ENCODE peak calls at places on chromosomes 6 and 20, in six cellular contexts. One of them, this sample, is unnamed.

GRCh38 chr20:50286609-50287008 is 96.0 kb downstream of the CEBPB start:
- DNase-seq in LoVo: no peak
- DNase-seq in OCI-LY7: peak; percentile 41
- DNase-seq in small intestine: no peak
- DNase-seq in stimulated activated effector memory CD8-positive, alpha-beta T cell treated with anti-CD3 and anti-CD28 coated beads, Interleukin-12 subunit alpha, Interleukin-12 subunit beta, amount 100 ng/mL, for 72 hours: no peak
- DNase-seq in EH: peak; percentile 97
- DNase-seq in this sample: peak; percentile 32

GRCh38 chr6:168007592-168008338 is 10.3 kb downstream of the KIF25 start:
- DNase-seq in stimulated activated effector memory CD8-positive, alpha-beta T cell treated with anti-CD3 and anti-CD28 coated beads, Interleukin-12 subunit alpha, Interleukin-12 subunit beta, amount 100 ng/mL, for 72 hours: no peak
- DNase-seq in OCI-LY7: no peak
- DNase-seq in small intestine: no peak
- DNase-seq in EH: peak; percentile 98
- DNase-seq in LoVo: peak; percentile 91
- DNase-seq in this sample: no peak

GRCh38 chr6:65199121-65199520 is 507.9 kb downstream of the EYS start:
- DNase-seq in LoVo: no peak
- DNase-seq in stimulated activated effector memory CD8-positive, alpha-beta T cell treated with anti-CD3 and anti-CD28 coated beads, Interleukin-12 subunit alpha, Interleukin-12 subunit beta, amount 100 ng/mL, for 72 hours: no peak
- DNase-seq in OCI-LY7: no peak
- DNase-seq in EH: no peak
- DNase-seq in small intestine: no peak
- DNase-seq in this sample: no peak

GRCh38 chr20:62743777-62744317 is 35.2 kb downstream of the NTSR1 start:
- DNase-seq in small intestine: no peak
- DNase-seq in stimulated activated effector memory CD8-positive, alpha-beta T cell treated with anti-CD3 and anti-CD28 coated beads, Interleukin-12 subunit alpha, Interleukin-12 subunit beta, amount 100 ng/mL, for 72 hours: no peak
- DNase-seq in LoVo: no peak
- DNase-seq in EH: no peak
- DNase-seq in OCI-LY7: no peak
- DNase-seq in this sample: no peak

GRCh38 chr20:23565503-23566056 is 2.7 kb downstream of the CST9L start:
- DNase-seq in EH: no peak
- DNase-seq in LoVo: no peak
- DNase-seq in small intestine: no peak
- DNase-seq in OCI-LY7: no peak
- DNase-seq in stimulated activated effector memory CD8-positive, alpha-beta T cell treated with anti-CD3 and anti-CD28 coated beads, Interleukin-12 subunit alpha, Interleukin-12 subunit beta, amount 100 ng/mL, for 72 hours: no peak
- DNase-seq in this sample: no peak

GRCh38 chr6:3348821-3349220 is 90.1 kb downstream of the PSMG4 start:
- DNase-seq in small intestine: no peak
- DNase-seq in EH: no peak
- DNase-seq in OCI-LY7: no peak
- DNase-seq in stimulated activated effector memory CD8-positive, alpha-beta T cell treated with anti-CD3 and anti-CD28 coated beads, Interleukin-12 subunit alpha, Interleukin-12 subunit beta, amount 100 ng/mL, for 72 hours: no peak
- DNase-seq in LoVo: no peak
- DNase-seq in this sample: no peak

GRCh38 chr6:12504325-12504966 is 212.1 kb upstream of the PHACTR1 start:
- DNase-seq in OCI-LY7: peak; percentile 40
- DNase-seq in small intestine: peak; percentile 43
- DNase-seq in LoVo: no peak
- DNase-seq in stimulated activated effector memory CD8-positive, alpha-beta T cell treated with anti-CD3 and anti-CD28 coated beads, Interleukin-12 subunit alpha, Interleukin-12 subunit beta, amount 100 ng/mL, for 72 hours: no peak
- DNase-seq in EH: peak; percentile 32
- DNase-seq in this sample: peak; percentile 66

GRCh38 chr20:47175501-47175900 is 181.0 kb downstream of the ZMYND8 start:
- DNase-seq in OCI-LY7: no peak
- DNase-seq in small intestine: no peak
- DNase-seq in LoVo: no peak
- DNase-seq in EH: no peak
- DNase-seq in stimulated activated effector memory CD8-positive, alpha-beta T cell treated with anti-CD3 and anti-CD28 coated beads, Interleukin-12 subunit alpha, Interleukin-12 subunit beta, amount 100 ng/mL, for 72 hours: no peak
- DNase-seq in this sample: no peak

GRCh38 chr6:51842487-51843469 is 244.6 kb downstream of the PKHD1 start:
- DNase-seq in stimulated activated effector memory CD8-positive, alpha-beta T cell treated with anti-CD3 and anti-CD28 coated beads, Interleukin-12 subunit alpha, Interleukin-12 subunit beta, amount 100 ng/mL, for 72 hours: no peak
- DNase-seq in small intestine: no peak
- DNase-seq in EH: no peak
- DNase-seq in LoVo: no peak
- DNase-seq in OCI-LY7: no peak
- DNase-seq in this sample: no peak

GRCh38 chr20:43731469-43731868 is 4.7 kb upstream of the GTSF1L start:
- DNase-seq in OCI-LY7: no peak
- DNase-seq in LoVo: no peak
- DNase-seq in stimulated activated effector memory CD8-positive, alpha-beta T cell treated with anti-CD3 and anti-CD28 coated beads, Interleukin-12 subunit alpha, Interleukin-12 subunit beta, amount 100 ng/mL, for 72 hours: no peak
- DNase-seq in EH: peak; percentile 69
- DNase-seq in small intestine: no peak
- DNase-seq in this sample: no peak

GRCh38 chr6:90219168-90219985 is 77.3 kb downstream of the BACH2 start:
- DNase-seq in stimulated activated effector memory CD8-positive, alpha-beta T cell treated with anti-CD3 and anti-CD28 coated beads, Interleukin-12 subunit alpha, Interleukin-12 subunit beta, amount 100 ng/mL, for 72 hours: peak; percentile 38
- DNase-seq in EH: peak; percentile 69
- DNase-seq in OCI-LY7: no peak
- DNase-seq in LoVo: no peak
- DNase-seq in small intestine: peak; percentile 20
- DNase-seq in this sample: peak; percentile 27

GRCh38 chr20:37386505-37387201 is 40.7 kb downstream of the SRC start:
- DNase-seq in LoVo: no peak
- DNase-seq in stimulated activated effector memory CD8-positive, alpha-beta T cell treated with anti-CD3 and anti-CD28 coated beads, Interleukin-12 subunit alpha, Interleukin-12 subunit beta, amount 100 ng/mL, for 72 hours: no peak
- DNase-seq in OCI-LY7: no peak
- DNase-seq in small intestine: no peak
- DNase-seq in EH: no peak
- DNase-seq in this sample: no peak

GRCh38 chr6:165825416-165825815 is 162.4 kb upstream of the PDE10A start:
- DNase-seq in EH: no peak
- DNase-seq in small intestine: no peak
- DNase-seq in stimulated activated effector memory CD8-positive, alpha-beta T cell treated with anti-CD3 and anti-CD28 coated beads, Interleukin-12 subunit alpha, Interleukin-12 subunit beta, amount 100 ng/mL, for 72 hours: no peak
- DNase-seq in LoVo: no peak
- DNase-seq in OCI-LY7: no peak
- DNase-seq in this sample: no peak

GRCh38 chr6:87251225-87251624 is 71.2 kb upstream of the SMIM8 start:
- DNase-seq in small intestine: no peak
- DNase-seq in stimulated activated effector memory CD8-positive, alpha-beta T cell treated with anti-CD3 and anti-CD28 coated beads, Interleukin-12 subunit alpha, Interleukin-12 subunit beta, amount 100 ng/mL, for 72 hours: no peak
- DNase-seq in OCI-LY7: no peak
- DNase-seq in EH: no peak
- DNase-seq in LoVo: no peak
- DNase-seq in this sample: no peak

GRCh38 chr20:23441850-23442313 is 2.4 kb downstream of the CSTL1 start:
- DNase-seq in small intestine: peak; percentile 55
- DNase-seq in OCI-LY7: peak; percentile 74
- DNase-seq in stimulated activated effector memory CD8-positive, alpha-beta T cell treated with anti-CD3 and anti-CD28 coated beads, Interleukin-12 subunit alpha, Interleukin-12 subunit beta, amount 100 ng/mL, for 72 hours: peak; percentile 80
- DNase-seq in LoVo: peak; percentile 53
- DNase-seq in EH: peak; percentile 79
- DNase-seq in this sample: peak; percentile 86

GRCh38 chr6:129601323-129601722 is 108.7 kb downstream of the ARHGAP18 start:
- DNase-seq in LoVo: no peak
- DNase-seq in EH: no peak
- DNase-seq in OCI-LY7: no peak
- DNase-seq in stimulated activated effector memory CD8-positive, alpha-beta T cell treated with anti-CD3 and anti-CD28 coated beads, Interleukin-12 subunit alpha, Interleukin-12 subunit beta, amount 100 ng/mL, for 72 hours: no peak
- DNase-seq in small intestine: no peak
- DNase-seq in this sample: no peak

GRCh38 chr6:57222684-57223077 is 574 bp upstream of the RAB23 start:
- DNase-seq in stimulated activated effector memory CD8-positive, alpha-beta T cell treated with anti-CD3 and anti-CD28 coated beads, Interleukin-12 subunit alpha, Interleukin-12 subunit beta, amount 100 ng/mL, for 72 hours: no peak
- DNase-seq in LoVo: no peak
- DNase-seq in EH: no peak
- DNase-seq in OCI-LY7: no peak
- DNase-seq in small intestine: peak; percentile 10
- DNase-seq in this sample: no peak

GRCh38 chr20:39462436-39462835 is 500.3 kb downstream of the DHX35 start:
- DNase-seq in LoVo: no peak
- DNase-seq in OCI-LY7: no peak
- DNase-seq in stimulated activated effector memory CD8-positive, alpha-beta T cell treated with anti-CD3 and anti-CD28 coated beads, Interleukin-12 subunit alpha, Interleukin-12 subunit beta, amount 100 ng/mL, for 72 hours: no peak
- DNase-seq in small intestine: no peak
- DNase-seq in EH: no peak
- DNase-seq in this sample: no peak

GRCh38 chr6:152596706-152597105 is 40.5 kb downstream of the SYNE1 start:
- DNase-seq in stimulated activated effector memory CD8-positive, alpha-beta T cell treated with anti-CD3 and anti-CD28 coated beads, Interleukin-12 subunit alpha, Interleukin-12 subunit beta, amount 100 ng/mL, for 72 hours: no peak
- DNase-seq in OCI-LY7: no peak
- DNase-seq in EH: no peak
- DNase-seq in LoVo: no peak
- DNase-seq in small intestine: no peak
- DNase-seq in this sample: no peak

GRCh38 chr6:127302728-127303675 is 36.3 kb downstream of the RNF146 start:
- DNase-seq in LoVo: peak; percentile 47
- DNase-seq in OCI-LY7: peak; percentile 73
- DNase-seq in small intestine: peak; percentile 71
- DNase-seq in EH: peak; percentile 55
- DNase-seq in stimulated activated effector memory CD8-positive, alpha-beta T cell treated with anti-CD3 and anti-CD28 coated beads, Interleukin-12 subunit alpha, Interleukin-12 subunit beta, amount 100 ng/mL, for 72 hours: peak; percentile 55
- DNase-seq in this sample: peak; percentile 84

GRCh38 chr6:41464481-41464880 is 81.7 kb upstream of the FOXP4 start:
- DNase-seq in small intestine: no peak
- DNase-seq in LoVo: no peak
- DNase-seq in EH: peak; percentile 70
- DNase-seq in OCI-LY7: no peak
- DNase-seq in stimulated activated effector memory CD8-positive, alpha-beta T cell treated with anti-CD3 and anti-CD28 coated beads, Interleukin-12 subunit alpha, Interleukin-12 subunit beta, amount 100 ng/mL, for 72 hours: no peak
- DNase-seq in this sample: no peak

GRCh38 chr20:18443841-18444240 is 23.0 kb downstream of the DZANK1 start:
- DNase-seq in stimulated activated effector memory CD8-positive, alpha-beta T cell treated with anti-CD3 and anti-CD28 coated beads, Interleukin-12 subunit alpha, Interleukin-12 subunit beta, amount 100 ng/mL, for 72 hours: no peak
- DNase-seq in LoVo: no peak
- DNase-seq in EH: peak; percentile 58
- DNase-seq in small intestine: no peak
- DNase-seq in OCI-LY7: no peak
- DNase-seq in this sample: no peak

GRCh38 chr6:35737413-35738211 is 780 bp downstream of the ARMC12 start:
- DNase-seq in EH: peak; percentile 80
- DNase-seq in small intestine: peak; percentile 84
- DNase-seq in LoVo: peak; percentile 67
- DNase-seq in OCI-LY7: peak; percentile 91
- DNase-seq in stimulated activated effector memory CD8-positive, alpha-beta T cell treated with anti-CD3 and anti-CD28 coated beads, Interleukin-12 subunit alpha, Interleukin-12 subunit beta, amount 100 ng/mL, for 72 hours: peak; percentile 62
- DNase-seq in this sample: peak; percentile 87

This sample was measured in NAMALWA.